ENCODE peak calls at places on chromosomes 2 and 18, in six cellular contexts. J is aorta, R is HepG2, S is keratinocyte, P is Karpas-422, A is GM23248. M is an unnamed sample.

GRCh38 chr2:240448387-240449274 is 13.2 kb downstream of the GPC1 start:
- DNase-seq in J (no peak), A (no peak), S (no peak), P (no peak), R (no peak), M (no peak)

GRCh38 chr2:127174176-127174575 is 45.9 kb downstream of the CYP27C1 start:
- DNase-seq in P (peak; percentile 54), J (no peak), A (peak; percentile 64), R (no peak), S (no peak), M (no peak)

GRCh38 chr2:182435754-182436153 is 8.9 kb upstream of the PDE1A start:
- DNase-seq in P (no peak), R (no peak), A (peak; percentile 70), S (no peak), J (no peak), M (no peak)

GRCh38 chr2:46876741-46877384 is 38.7 kb downstream of the MCFD2 start:
- DNase-seq in A (peak; percentile 89), R (peak; percentile 67), P (no peak), J (no peak), S (no peak), M (peak; percentile 53)

GRCh38 chr2:111139637-111140317 is 19.1 kb downstream of the BCL2L11 start:
- DNase-seq in A (peak; percentile 23), R (no peak), S (no peak), P (peak; percentile 40), J (no peak), M (no peak)

GRCh38 chr2:230956827-230957755 is 32.0 kb upstream of the GPR55 start:
- DNase-seq in P (peak; percentile 53), S (no peak), J (peak; percentile 61), R (no peak), A (peak; percentile 78), M (peak; percentile 39)

GRCh38 chr2:238165288-238165921 is 6.6 kb downstream of the ERFE start:
- DNase-seq in P (no peak), J (peak; percentile 43), A (no peak), R (no peak), S (no peak), M (no peak)

GRCh38 chr2:196335238-196335637 is 163.9 kb upstream of the STK17B start:
- DNase-seq in A (peak; percentile 80), J (no peak), P (no peak), R (no peak), S (no peak), M (no peak)

GRCh38 chr2:19786408-19787058 is 115.2 kb downstream of the TTC32 start:
- DNase-seq in P (no peak), S (no peak), J (no peak), A (peak; percentile 91), R (peak; percentile 20), M (no peak)

GRCh38 chr18:79769698-79770500 is 27.8 kb upstream of the KCNG2 start:
- DNase-seq in S (no peak), J (peak; percentile 29), P (no peak), A (no peak), R (no peak), M (no peak)

GRCh38 chr18:28801876-28802275 is 624.9 kb upstream of the CDH2 start:
- DNase-seq in J (no peak), A (no peak), R (no peak), S (no peak), P (no peak), M (no peak)

GRCh38 chr18:48820483-48821250 is 130.1 kb downstream of the SMAD7 start:
- DNase-seq in A (no peak), P (peak; percentile 79), J (peak; percentile 24), S (no peak), R (no peak), M (peak; percentile 2)

GRCh38 chr2:64352292-64352691 is 101.7 kb upstream of the LGALSL start:
- DNase-seq in R (peak; percentile 29), A (no peak), J (no peak), P (no peak), S (no peak), M (no peak)

GRCh38 chr2:240247241-240247867 is 106.9 kb upstream of the OTOS start:
- DNase-seq in R (no peak), P (no peak), A (peak; percentile 30), S (no peak), J (no peak), M (no peak)

GRCh38 chr2:144550916-144551315 is 31.0 kb upstream of the ZEB2 start:
- DNase-seq in S (no peak), P (no peak), R (no peak), A (peak; percentile 46), J (no peak), M (no peak)

GRCh38 chr2:238168196-238168815 is 9.5 kb downstream of the ERFE start:
- DNase-seq in J (peak; percentile 25), A (no peak), R (no peak), S (no peak), P (no peak), M (no peak)

GRCh38 chr2:2874805-2875204 is 502.8 kb downstream of the EIPR1 start:
- DNase-seq in P (no peak), A (no peak), S (no peak), R (no peak), J (no peak), M (no peak)

DNA sequence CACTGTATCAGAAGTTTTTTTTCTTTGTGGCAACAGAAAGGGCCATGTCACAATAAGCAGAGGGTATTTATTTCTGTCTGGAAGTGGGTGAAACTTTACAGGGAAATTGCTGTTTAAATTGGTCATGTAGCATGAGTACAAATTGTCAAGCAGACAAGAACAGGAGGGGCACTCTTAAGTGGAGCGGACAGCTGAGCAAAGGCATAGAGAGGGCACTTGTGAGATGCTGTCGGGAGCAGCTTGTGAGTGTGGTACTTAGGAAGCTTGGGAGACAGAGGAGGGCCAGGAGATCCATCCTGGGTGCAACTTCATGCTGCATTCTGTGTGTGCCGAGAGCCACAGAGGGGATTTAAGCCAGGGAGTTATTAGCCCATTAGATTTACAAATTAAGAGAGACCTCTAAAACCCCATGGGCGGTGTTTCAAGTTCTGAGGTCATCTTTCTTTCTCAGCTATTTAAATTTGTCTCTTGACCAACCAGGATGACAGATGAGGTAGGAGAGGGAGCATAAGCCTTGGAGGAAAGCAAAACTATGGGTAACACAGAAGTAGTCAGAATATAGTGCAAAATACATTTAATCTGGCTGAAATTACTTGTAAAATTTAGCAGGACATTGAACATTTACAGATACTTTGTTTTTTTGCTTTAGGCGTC is 30.4 kb downstream of the INPP4A start:
- DNase-seq in S (no peak), R (no peak), P (peak; percentile 80), A (no peak), J (no peak), M (no peak)
- H3K4me1 ChIP-seq in S (peaks cover 22% of the 10 kb centered on the region), R (peaks cover 17% of the 10 kb centered on the region), P (peaks cover 82% of the 10 kb centered on the region), A (peaks cover 11% of the 10 kb centered on the region), J (no peaks in the 10 kb centered on the region), M (peaks cover 67% of the 10 kb centered on the region)

DNA sequence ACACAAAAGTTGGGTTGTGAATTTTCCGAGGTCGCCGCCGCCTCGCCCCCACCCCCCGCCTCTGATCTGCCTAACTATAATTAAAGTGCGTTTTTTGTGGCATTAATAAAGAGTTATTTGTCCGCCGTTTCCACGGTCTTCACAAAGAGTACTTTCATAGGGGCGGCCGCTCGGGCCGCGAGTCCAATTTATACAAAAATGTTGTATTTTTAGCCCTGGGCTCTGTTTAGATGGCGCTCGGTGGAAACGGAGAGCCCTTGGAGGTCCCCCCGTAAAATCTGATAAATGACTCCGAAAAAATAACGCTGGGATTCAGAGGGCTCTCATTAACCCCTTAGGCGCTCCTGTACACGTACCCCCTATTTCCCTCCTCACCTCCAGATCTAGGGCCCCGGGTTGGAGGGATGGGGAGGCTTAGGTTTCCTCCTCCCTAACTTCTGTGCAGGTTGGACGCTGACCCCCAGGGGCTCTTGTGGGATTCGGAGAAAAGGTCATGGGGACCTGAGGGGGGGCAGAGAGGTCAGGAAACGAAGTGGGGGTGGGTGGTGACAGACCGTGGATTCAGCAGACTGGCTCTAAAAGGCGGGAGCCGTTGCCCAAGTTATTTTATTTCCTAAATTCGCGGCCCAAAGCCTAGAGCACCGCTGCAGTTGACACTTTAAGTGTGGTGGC is 1.9 kb downstream of the CYP26B1 start:
- DNase-seq in S (no peak), J (peak; percentile 24), R (no peak), A (peak; percentile 42), P (no peak), M (no peak)
- H3K27me3 ChIP-seq in S (peaks cover 58% of the 10 kb centered on the region), J (no peaks in the 10 kb centered on the region), R (peaks cover 34% of the 10 kb centered on the region), A (peaks cover 60% of the 10 kb centered on the region), P (no peaks in the 10 kb centered on the region), M (peaks cover 63% of the 10 kb centered on the region)

DNA sequence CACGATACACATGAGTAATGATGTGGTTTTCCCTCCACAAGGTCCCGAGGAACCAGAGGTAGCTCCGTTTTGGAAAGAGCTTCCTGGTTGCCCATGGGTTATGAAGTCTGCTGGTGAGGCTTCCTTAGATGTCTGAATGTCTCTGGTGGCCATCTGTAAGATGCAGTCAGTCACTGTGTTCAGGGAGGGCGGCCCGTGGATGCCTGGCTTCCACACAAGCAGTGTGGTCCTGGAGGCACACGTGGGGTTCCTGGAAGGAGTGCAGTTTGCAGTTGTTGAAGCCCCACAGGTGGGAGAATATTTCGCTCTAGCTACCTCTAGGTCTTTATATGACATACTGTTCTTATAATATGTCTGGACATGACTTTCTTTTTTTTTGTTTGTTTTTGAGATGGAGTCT is 209.0 kb downstream of the FAM210A start:
- DNase-seq in S (no peak), P (no peak), A (no peak), J (no peak), R (no peak), M (no peak)
- H3K4me1 ChIP-seq in S (no peaks in the 10 kb centered on the region), P (no peaks in the 10 kb centered on the region), A (no peaks in the 10 kb centered on the region), J (no peaks in the 10 kb centered on the region), R (peaks cover 34% of the 10 kb centered on the region), M (peaks cover 24% of the 10 kb centered on the region)

GRCh38 chr2:172404824-172405223 is 22.6 kb upstream of the ITGA6 start:
- DNase-seq in J (no peak), S (no peak), A (peak; percentile 93), R (no peak), P (no peak), M (no peak)

GRCh38 chr2:172403881-172404470 is 23.4 kb upstream of the ITGA6 start:
- DNase-seq in J (no peak), S (no peak), P (no peak), R (no peak), A (no peak), M (no peak)

GRCh38 chr2:172399765-172400164 is 27.6 kb upstream of the ITGA6 start:
- DNase-seq in P (no peak), A (no peak), S (no peak), J (no peak), R (peak; percentile 37), M (no peak)

GRCh38 chr2:172403402-172403801 is 24.0 kb upstream of the ITGA6 start:
- DNase-seq in J (no peak), R (no peak), A (no peak), S (no peak), P (no peak), M (no peak)

GRCh38 chr2:172402184-172402583 is 25.2 kb upstream of the ITGA6 start:
- DNase-seq in S (no peak), J (no peak), P (no peak), R (no peak), A (no peak), M (no peak)
- H3K27me3 ChIP-seq in S (no peaks in the 10 kb centered on the region), J (no peaks in the 10 kb centered on the region), P (no peaks in the 10 kb centered on the region), R (no peaks in the 10 kb centered on the region), A (no peaks in the 10 kb centered on the region), M (no peaks in the 10 kb centered on the region)

M was measured in heart right ventricle.